ENCODE peak calls at places on chromosome 10, in eight cellular contexts. S is ovary, J is aorta, Z is heart left ventricle, X is A549, A is mesenchymal stem cell, Q is right cardiac atrium, L is ascending aorta. Y is an unnamed sample. For H3K4me1, the result is how much of the 10 kb centered on the place peaks cover.

GRCh38 chr10:109939253-109939961 is 16.1 kb upstream of the XPNPEP1 start:
- DNase-seq in Q (no peak), S (no peak), L (no peak), J (no peak), Z (no peak), A (no peak), X (no peak), Y (no peak)

GRCh38 chr10:59463909-59464308 is 101.6 kb upstream of the FAM13C start:
- DNase-seq in J (no peak), S (no peak), A (no peak), X (no peak), L (no peak), Q (no peak), Z (no peak), Y (no peak)

GRCh38 chr10:118596426-118597124 is 1.1 kb upstream of the PRLHR start:
- DNase-seq in A (no peak), S (no peak), Z (no peak), X (no peak), J (no peak), Q (no peak), L (no peak), Y (no peak)

GRCh38 chr10:79185067-79185774 is 116.5 kb downstream of the ZMIZ1 start:
- DNase-seq in L (no peak), J (no peak), Z (no peak), X (no peak), Q (no peak), S (peak), A (peak), Y (no peak)

GRCh38 chr10:35192645-35193249 is 66.1 kb downstream of the CREM start:
- DNase-seq in A (peak), S (no peak), X (no peak), Z (no peak), Q (no peak), L (no peak), J (no peak), Y (no peak)

GRCh38 chr10:131647789-131648188 is 253.0 kb upstream of the PPP2R2D start:
- DNase-seq in A (no peak), S (no peak), J (no peak), L (no peak), Q (no peak), X (no peak), Z (no peak), Y (no peak)

GRCh38 chr10:117204316-117204715 is 7.0 kb downstream of the KCNK18 start:
- DNase-seq in S (no peak), L (no peak), J (no peak), Z (no peak), Q (no peak), A (no peak), X (no peak), Y (no peak)

GRCh38 chr10:73414230-73414981 is 548 bp upstream of the ANXA7 start:
- DNase-seq in L (no peak), Z (no peak), S (no peak), J (no peak), X (no peak), Q (no peak), A (no peak), Y (no peak)

GRCh38 chr10:114914545-114914944 is 23.4 kb upstream of the TRUB1 start:
- DNase-seq in S (no peak), Q (no peak), L (no peak), X (no peak), Z (no peak), J (no peak), A (no peak), Y (no peak)

GRCh38 chr10:84352251-84352842 is 24.0 kb downstream of the CCSER2 start:
- DNase-seq in S (peak), X (peak), J (no peak), Q (peak), A (peak), L (no peak), Z (peak), Y (peak)

GRCh38 chr10:122126763-122127659 is 138.0 kb downstream of the TACC2 start:
- DNase-seq in Z (no peak), S (peak), Q (no peak), A (peak), L (no peak), X (peak), J (no peak), Y (no peak)

GRCh38 chr10:21524526-21525366 is 736 bp downstream of the SKIDA1 start:
- DNase-seq in Z (no peak), A (peak), L (no peak), X (no peak), Q (peak), S (peak), J (peak), Y (peak)

GRCh38 chr10:73172867-73173266 is 4.9 kb downstream of the FAM149B1 start:
- DNase-seq in S (no peak), L (no peak), Z (no peak), Q (no peak), A (no peak), J (no peak), X (no peak), Y (no peak)

GRCh38 chr10:24446739-24447138 is 237.8 kb downstream of the KIAA1217 start:
- DNase-seq in X (no peak), Q (no peak), A (peak), S (no peak), J (no peak), Z (no peak), L (no peak), Y (no peak)

GRCh38 chr10:106500585-106501525 is 663.7 kb downstream of the SORCS1 start:
- DNase-seq in Q (no peak), J (no peak), A (no peak), S (no peak), X (no peak), L (no peak), Z (no peak), Y (no peak)

GRCh38 chr10:113953505-113954272 is 90.0 kb upstream of the ADRB1 start:
- DNase-seq in X (no peak), S (no peak), Z (no peak), J (no peak), Q (no peak), A (no peak), L (no peak), Y (no peak)

GRCh38 chr10:132942740-132943554 is 577 bp upstream of the CFAP46 start:
- DNase-seq in Q (no peak), A (no peak), S (no peak), Z (peak), L (no peak), J (peak), X (peak), Y (no peak)

GRCh38 chr10:21214329-21214728 is 311.2 kb downstream of the SKIDA1 start:
- DNase-seq in Z (no peak), Q (no peak), S (no peak), X (no peak), A (no peak), J (no peak), L (no peak), Y (no peak)

GRCh38 chr10:117413928-117414618 is 38.8 kb upstream of the PDZD8 start:
- DNase-seq in Z (no peak), X (peak), Q (no peak), S (no peak), A (no peak), J (no peak), L (no peak), Y (no peak)

GRCh38 chr10:51672039-51672535 is 27.3 kb downstream of the CSTF2T start:
- DNase-seq in Z (no peak), S (no peak), A (no peak), J (no peak), X (no peak), Q (no peak), L (no peak), Y (no peak)

GRCh38 chr10:96720422-96721206 is at the start of gene PIK3AP1:
- DNase-seq in A (no peak), X (peak), S (peak), Z (peak), Q (peak), J (peak), L (no peak), Y (peak)

GRCh38 chr10:73601486-73601921 is 10.4 kb upstream of the USP54 start:
- DNase-seq in A (no peak), L (no peak), J (no peak), X (no peak), Z (no peak), Q (no peak), S (no peak), Y (no peak)

GRCh38 chr10:73810735-73811465 is 498 bp downstream of the NDST2 start:
- DNase-seq in Z (peak), S (no peak), A (peak), J (peak), L (no peak), Q (peak), X (peak), Y (peak)

GRCh38 chr10:85786401-85786899 is 580.1 kb downstream of the GRID1 start:
- DNase-seq in Q (peak), L (no peak), S (no peak), Z (no peak), X (no peak), A (no peak), J (no peak), Y (no peak)

GRCh38 chr10:45408421-45409319 is 34.7 kb downstream of the ALOX5 start:
- DNase-seq in A (no peak), Q (no peak), L (no peak), S (no peak), J (no peak), X (no peak), Z (no peak), Y (no peak)

GRCh38 chr10:92714152-92714836 is 24.5 kb downstream of the HHEX start:
- DNase-seq in X (no peak), S (no peak), L (no peak), Z (no peak), A (no peak), J (no peak), Q (no peak), Y (no peak)

GRCh38 chr10:47367646-47368045 is 16.4 kb downstream of the ZNF488 start:
- DNase-seq in A (no peak), Q (no peak), L (no peak), J (peak), X (no peak), S (no peak), Z (no peak), Y (no peak)

GRCh38 chr10:43594944-43595589 is 11.2 kb upstream of the ZNF485 start:
- DNase-seq in X (no peak), J (no peak), Q (no peak), Z (no peak), A (peak), S (no peak), L (no peak), Y (no peak)

GRCh38 chr10:108561649-108562048 is 1361.7 kb downstream of the XPNPEP1 start:
- DNase-seq in L (no peak), S (no peak), A (no peak), Q (no peak), J (no peak), X (no peak), Z (no peak), Y (no peak)

GRCh38 chr10:16686081-16686902 is 130.9 kb downstream of the RSU1 start:
- DNase-seq in X (no peak), L (no peak), Z (no peak), A (no peak), Q (no peak), J (no peak), S (no peak), Y (no peak)

GRCh38 chr10:16685551-16685950 is 131.7 kb downstream of the RSU1 start:
- DNase-seq in S (no peak), L (no peak), X (no peak), J (no peak), Q (no peak), Z (no peak), A (no peak), Y (no peak)

GRCh38 chr10:16689636-16690035 is 127.6 kb downstream of the RSU1 start:
- DNase-seq in Q (no peak), Z (no peak), X (no peak), S (no peak), L (no peak), A (no peak), J (no peak), Y (no peak)

GRCh38 chr10:16689227-16689626 is 128.0 kb downstream of the RSU1 start:
- DNase-seq in A (no peak), X (no peak), Z (no peak), J (no peak), S (no peak), Q (no peak), L (no peak), Y (no peak)

GRCh38 chr10:16690417-16690816 is 126.8 kb downstream of the RSU1 start:
- DNase-seq in L (no peak), Q (no peak), J (no peak), Z (no peak), A (no peak), X (no peak), S (no peak), Y (no peak)
- H3K4me1 ChIP-seq in L (under half), Q (under half), J (under half), Z (under half), A (under half), X (under half), S (under half), Y (under half)

DNA sequence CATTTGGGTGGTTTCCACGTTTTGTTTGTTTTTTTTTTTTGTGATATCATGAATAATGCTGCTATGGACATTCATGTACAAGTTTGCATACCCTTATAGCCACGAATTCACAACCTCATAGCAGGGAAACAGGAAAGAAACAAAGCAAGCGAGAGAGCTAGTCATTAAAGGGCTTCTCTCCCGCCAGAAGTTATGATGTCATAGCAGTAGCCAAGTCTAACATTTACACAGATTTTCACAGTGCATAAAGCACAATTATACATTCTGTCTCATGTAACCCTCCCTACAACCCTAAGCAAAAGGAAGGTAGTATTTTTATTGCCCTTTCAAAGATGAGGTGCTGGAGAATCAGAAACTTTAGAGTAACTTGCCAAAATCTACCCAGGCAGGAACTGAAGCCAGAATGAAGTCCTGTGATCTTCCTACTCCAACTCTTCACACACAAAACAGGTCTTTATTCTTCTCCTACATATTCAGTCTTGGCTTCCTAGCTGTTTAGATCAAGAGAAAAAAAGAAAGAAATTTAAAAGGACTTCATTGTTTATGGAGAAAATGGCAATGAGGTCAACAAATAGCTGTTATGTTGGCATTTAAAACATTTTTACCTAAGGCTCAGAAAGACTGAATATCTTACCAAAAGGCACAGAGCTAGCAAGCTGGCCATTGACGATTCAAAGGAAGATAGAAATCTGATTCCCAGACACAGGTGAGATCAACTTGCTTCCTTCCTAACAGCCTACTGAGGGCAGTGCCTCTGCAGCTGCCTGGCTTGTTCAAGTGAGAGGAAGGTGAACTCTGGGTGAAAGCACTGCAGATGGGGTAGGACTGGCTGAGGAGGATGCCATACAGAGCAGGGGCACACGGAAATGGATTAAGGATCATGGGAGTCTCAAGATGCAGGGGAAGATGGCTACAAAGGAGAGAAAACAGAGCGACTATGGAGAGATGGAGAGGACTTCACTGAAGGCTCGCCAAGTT is 34.1 kb upstream of the GPAM start:
- DNase-seq in S (no peak), A (no peak), J (no peak), X (no peak), Z (no peak), L (no peak), Q (no peak), Y (no peak)
- H3K4me1 ChIP-seq in S (under half), A (under half), J (under half), X (under half), Z (under half), L (under half), Q (under half), Y (under half)

DNA sequence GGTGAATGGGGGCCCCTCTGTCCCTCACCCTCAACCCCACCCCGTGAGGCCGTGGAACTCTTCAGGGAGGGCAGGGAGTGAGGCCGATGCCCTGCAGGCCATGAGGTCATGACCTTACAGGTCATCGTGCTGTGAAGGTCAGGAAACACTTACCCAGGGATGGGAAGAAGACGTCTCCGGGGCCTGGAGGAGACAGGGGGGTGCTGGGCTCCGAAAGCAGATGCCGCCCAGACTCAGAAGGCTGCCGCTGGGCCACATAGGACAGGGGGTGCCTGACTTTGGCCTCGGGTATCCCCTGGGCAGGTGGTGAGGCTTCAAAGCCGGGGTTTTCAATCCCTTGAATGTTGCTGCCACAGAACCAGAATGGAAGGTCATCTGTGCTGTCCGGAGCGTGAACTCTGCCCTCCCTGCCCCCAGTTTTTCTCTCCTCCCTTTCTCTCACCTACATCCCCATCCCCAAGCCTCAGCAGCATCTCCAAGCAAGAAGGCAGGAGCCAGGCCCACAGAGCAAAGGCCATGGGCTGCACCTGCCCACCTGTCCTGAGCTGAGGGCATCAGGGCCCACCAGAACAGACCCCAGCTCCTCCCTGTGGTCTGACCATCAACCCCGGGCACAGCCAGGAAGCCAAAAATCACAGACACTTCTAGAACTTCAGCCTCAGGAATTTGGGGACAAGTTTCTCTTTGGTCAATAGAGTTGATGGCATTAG is 21.6 kb downstream of the VSIR start:
- DNase-seq in L (no peak), X (no peak), Z (peak), J (peak), A (no peak), Q (peak), S (no peak), Y (no peak)
- H3K4me1 ChIP-seq in L (under half), X (under half), Z (under half), J (under half), A (under half), Q (under half), S (under half), Y (half or more)

GRCh38 chr10:77892761-77893160 is 33.8 kb downstream of the DLG5 start:
- DNase-seq in A (no peak), S (no peak), X (no peak), Q (no peak), J (no peak), L (no peak), Z (no peak), Y (no peak)

GRCh38 chr10:77892021-77892739 is 34.4 kb downstream of the DLG5 start:
- DNase-seq in A (no peak), L (no peak), Q (no peak), Z (no peak), S (no peak), X (no peak), J (no peak), Y (no peak)

GRCh38 chr10:77896058-77896457 is 30.5 kb downstream of the DLG5 start:
- DNase-seq in J (no peak), A (no peak), S (no peak), L (no peak), X (no peak), Z (no peak), Q (no peak), Y (no peak)

GRCh38 chr10:77894058-77894457 is 32.5 kb downstream of the DLG5 start:
- DNase-seq in S (no peak), Z (no peak), A (no peak), Q (no peak), X (no peak), J (no peak), L (no peak), Y (no peak)

DNA sequence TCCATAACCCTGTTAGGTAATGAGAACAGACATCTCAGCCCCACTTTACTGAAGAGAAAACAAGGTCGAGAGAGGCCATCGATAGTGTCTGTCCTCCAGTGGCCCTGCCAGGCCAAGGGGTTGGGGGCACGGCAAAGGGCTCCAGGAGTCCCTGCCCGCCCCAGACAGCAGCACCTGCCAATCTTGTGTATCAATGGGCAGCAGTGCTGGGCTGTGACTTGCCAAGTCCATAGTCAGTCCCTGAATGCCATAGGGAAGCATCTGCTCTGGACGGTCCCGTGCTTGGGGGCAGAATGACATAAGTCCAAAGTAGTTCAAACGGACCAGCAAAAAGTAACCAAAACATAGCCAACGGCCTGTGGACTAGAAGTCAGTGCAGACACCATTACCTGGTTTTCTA is 33.2 kb downstream of the DLG5 start:
- DNase-seq in L (no peak), Q (no peak), X (no peak), Z (no peak), J (no peak), S (no peak), A (no peak), Y (no peak)
- H3K4me1 ChIP-seq in L (under half), Q (under half), X (under half), Z (under half), J (under half), S (under half), A (under half), Y (under half)

GRCh38 chr10:63553473-63553872 is 32.3 kb downstream of the REEP3 start:
- DNase-seq in A (peak), Q (no peak), J (no peak), L (no peak), Z (no peak), S (no peak), X (no peak), Y (no peak)
- H3K4me1 ChIP-seq in A (under half), Q (under half), J (under half), L (under half), Z (under half), S (under half), X (under half), Y (under half)

DNA sequence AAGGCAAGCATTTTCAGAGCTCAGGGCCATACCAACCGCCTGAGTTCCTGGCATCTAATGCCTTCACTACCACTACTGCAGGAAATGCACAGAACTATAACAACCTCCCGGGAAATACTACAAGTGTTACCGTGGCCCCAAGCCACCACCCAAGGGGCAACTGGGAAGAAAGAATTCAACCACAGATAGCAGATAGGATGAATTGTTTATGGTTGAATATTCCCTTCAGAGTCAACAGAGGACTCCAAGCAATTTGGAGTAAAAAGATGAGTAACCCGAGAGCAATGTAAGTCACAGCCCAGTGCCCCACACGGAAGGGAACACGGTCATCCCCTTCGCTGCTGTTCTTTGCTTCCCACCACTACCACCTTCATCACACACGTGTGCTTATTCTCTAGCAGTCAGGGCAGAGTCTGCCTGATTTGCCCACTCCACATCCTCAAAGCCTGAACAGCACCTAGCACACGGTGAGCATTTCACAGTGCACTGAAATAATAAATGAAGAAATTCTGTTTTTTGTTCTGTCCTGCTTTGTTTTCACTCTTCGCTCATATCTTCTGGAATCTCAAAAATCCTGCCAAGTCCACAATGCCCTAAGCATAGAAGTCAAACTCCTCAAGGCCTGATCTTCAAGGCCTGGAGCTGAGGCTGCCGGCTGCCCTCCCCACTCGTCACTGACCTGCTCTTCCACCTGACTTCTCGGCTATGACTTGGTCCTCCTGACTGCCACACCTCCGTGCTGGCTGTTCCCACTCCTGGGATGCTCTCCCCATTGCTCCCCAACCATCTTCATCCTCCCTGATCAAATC is 221.1 kb downstream of the KCNMA1 start:
- DNase-seq in L (no peak), Z (no peak), X (peak), J (peak), S (no peak), Q (no peak), A (peak), Y (no peak)
- H3K4me1 ChIP-seq in L (half or more), Z (under half), X (under half), J (under half), S (under half), Q (under half), A (under half), Y (under half)

GRCh38 chr10:62048919-62049636 is 147.6 kb downstream of the ARID5B start:
- DNase-seq in Z (peak), J (peak), A (peak), Q (peak), L (peak), X (peak), S (peak), Y (peak)
- H3K4me1 ChIP-seq in Z (under half), J (under half), A (under half), Q (under half), L (half or more), X (half or more), S (under half), Y (half or more)

Y was measured in lower lobe of right lung.